ENCODE peak calls at places on chromosome 10, in ten cellular contexts. Q, P, N, Y, W, J, A, O, U and L are unnamed samples.
A peak's percentile ranks its signal among the peaks of the same experiment; 100 is the strongest.

GRCh38 chr10:32929634-32930033 is 28.4 kb downstream of the ITGB1 start:
- DNase-seq in Q (peak; percentile 88), P (no peak), N (no peak), Y (no peak), W (no peak), J (no peak), A (no peak), O (no peak), U (no peak), L (no peak)

GRCh38 chr10:125343118-125343752 is 182.9 kb upstream of the CTBP2 start:
- DNase-seq in Q (peak; percentile 9), P (no peak), N (no peak), Y (no peak), W (peak; percentile 23), J (no peak), A (peak; percentile 36), O (no peak), U (no peak), L (no peak)

GRCh38 chr10:3099291-3100092 is 32.1 kb downstream of the PFKP start:
- DNase-seq in Q (peak; percentile 81), P (no peak), N (no peak), Y (no peak), W (no peak), J (no peak), A (peak; percentile 85), O (peak; percentile 79), U (no peak), L (no peak)

GRCh38 chr10:124883510-124884321 is 58.2 kb upstream of the ZRANB1 start:
- DNase-seq in Q (no peak), P (no peak), N (no peak), Y (no peak), W (no peak), J (no peak), A (no peak), O (no peak), U (no peak), L (no peak)

GRCh38 chr10:112792487-112793196 is 157.4 kb upstream of the TCF7L2 start:
- DNase-seq in Q (no peak), P (no peak), N (no peak), Y (no peak), W (no peak), J (no peak), A (peak; percentile 56), O (peak; percentile 76), U (peak; percentile 68), L (no peak)

GRCh38 chr10:103800789-103801540 is 54.4 kb downstream of the SH3PXD2A start:
- DNase-seq in Q (peak; percentile 98), P (peak; percentile 14), N (no peak), Y (peak; percentile 49), W (no peak), J (peak; percentile 13), A (peak; percentile 82), O (no peak), U (no peak), L (peak; percentile 57)

GRCh38 chr10:70321233-70321632 is 37.4 kb upstream of the NPFFR1 start:
- DNase-seq in Q (no peak), P (no peak), N (no peak), Y (no peak), W (no peak), J (no peak), A (no peak), O (no peak), U (no peak), L (no peak)

GRCh38 chr10:36119439-36119838 is 477.3 kb upstream of the FZD8 start:
- DNase-seq in Q (no peak), P (no peak), N (no peak), Y (no peak), W (no peak), J (no peak), A (no peak), O (no peak), U (peak; percentile 28), L (no peak)

GRCh38 chr10:59557052-59557451 is 152.6 kb downstream of the SLC16A9 start:
- DNase-seq in Q (no peak), P (no peak), N (no peak), Y (no peak), W (no peak), J (no peak), A (no peak), O (no peak), U (no peak), L (no peak)

GRCh38 chr10:127774771-127775559 is 38.0 kb downstream of the FOXI2 start:
- DNase-seq in Q (no peak), P (no peak), N (no peak), Y (no peak), W (no peak), J (no peak), A (no peak), O (no peak), U (no peak), L (no peak)

GRCh38 chr10:91856637-91857036 is 52.6 kb downstream of the FGFBP3 start:
- DNase-seq in Q (no peak), P (no peak), N (no peak), Y (peak; percentile 10), W (no peak), J (no peak), A (no peak), O (no peak), U (no peak), L (no peak)

GRCh38 chr10:75401569-75402485 is at the start of gene ZNF503:
- DNase-seq in Q (peak; percentile 97), P (no peak), N (peak; percentile 87), Y (no peak), W (peak; percentile 53), J (no peak), A (peak; percentile 97), O (peak; percentile 95), U (peak; percentile 98), L (no peak)

GRCh38 chr10:46239247-46239646 is 47.5 kb upstream of the ANTXRL start:
- DNase-seq in Q (no peak), P (no peak), N (no peak), Y (no peak), W (no peak), J (no peak), A (no peak), O (no peak), U (no peak), L (no peak)

GRCh38 chr10:86900955-86901354 is 56.5 kb downstream of the MMRN2 start:
- DNase-seq in Q (no peak), P (no peak), N (no peak), Y (no peak), W (no peak), J (no peak), A (peak; percentile 83), O (peak; percentile 55), U (peak; percentile 85), L (no peak)

GRCh38 chr10:29714096-29714874 is 79.5 kb upstream of the SVIL start:
- DNase-seq in Q (peak; percentile 88), P (no peak), N (no peak), Y (no peak), W (no peak), J (no peak), A (peak; percentile 93), O (peak; percentile 76), U (no peak), L (no peak)

GRCh38 chr10:5343561-5343960 is 21.2 kb upstream of the UCN3 start:
- DNase-seq in Q (no peak), P (no peak), N (no peak), Y (no peak), W (no peak), J (no peak), A (no peak), O (no peak), U (no peak), L (no peak)

GRCh38 chr10:130336612-130337304 is 200.6 kb downstream of the GLRX3 start:
- DNase-seq in Q (no peak), P (no peak), N (no peak), Y (no peak), W (no peak), J (no peak), A (no peak), O (no peak), U (no peak), L (no peak)

GRCh38 chr10:73655990-73656298 is at the start of gene SYNPO2L:
- DNase-seq in Q (no peak), P (no peak), N (no peak), Y (no peak), W (no peak), J (no peak), A (no peak), O (no peak), U (peak; percentile 70), L (no peak)

GRCh38 chr10:125411724-125412123 is 251.4 kb upstream of the CTBP2 start:
- DNase-seq in Q (peak; percentile 94), P (no peak), N (no peak), Y (no peak), W (no peak), J (no peak), A (peak; percentile 96), O (peak; percentile 87), U (no peak), L (no peak)

GRCh38 chr10:34522542-34522941 is 292.6 kb downstream of the PARD3 start:
- DNase-seq in Q (no peak), P (no peak), N (no peak), Y (no peak), W (peak; percentile 14), J (no peak), A (peak; percentile 35), O (no peak), U (no peak), L (no peak)

GRCh38 chr10:118792501-118792900 is 37.7 kb upstream of the CACUL1 start:
- DNase-seq in Q (peak; percentile 62), P (no peak), N (peak; percentile 84), Y (no peak), W (no peak), J (no peak), A (no peak), O (no peak), U (no peak), L (no peak)

GRCh38 chr10:115936926-115937755 is 335.9 kb downstream of the GFRA1 start:
- DNase-seq in Q (peak; percentile 36), P (no peak), N (no peak), Y (no peak), W (no peak), J (no peak), A (peak; percentile 69), O (no peak), U (no peak), L (no peak)

GRCh38 chr10:13997650-13998049 is 333.1 kb downstream of the FRMD4A start:
- DNase-seq in Q (no peak), P (no peak), N (no peak), Y (no peak), W (no peak), J (no peak), A (no peak), O (no peak), U (no peak), L (no peak)

GRCh38 chr10:123885406-123886164 is 6.0 kb downstream of the CPXM2 start:
- DNase-seq in Q (no peak), P (no peak), N (no peak), Y (no peak), W (no peak), J (no peak), A (no peak), O (no peak), U (no peak), L (no peak)

GRCh38 chr10:85447690-85448089 is 918.9 kb downstream of the GRID1 start:
- DNase-seq in Q (no peak), P (no peak), N (no peak), Y (no peak), W (no peak), J (no peak), A (no peak), O (no peak), U (no peak), L (no peak)